ENCODE peak calls at places on chromosomes 1 and 21, in eight cellular contexts. V, P, U, O, E, D, T and N are unnamed samples.

GRCh38 chr1:172907834-172908326 is 142.9 kb downstream of the TNFSF18 start:
- DNase-seq in V (no peak), P (no peak), U (no peak), O (no peak), E (no peak), D (no peak), T (no peak), N (no peak)

GRCh38 chr21:34925597-34925996 is 123.5 kb downstream of the RUNX1 start:
- DNase-seq in V (no peak), P (no peak), U (no peak), O (no peak), E (no peak), D (no peak), T (no peak), N (no peak)

GRCh38 chr1:22332795-22333499 is 118.7 kb upstream of the ZBTB40 start:
- DNase-seq in V (no peak), P (no peak), U (no peak), O (no peak), E (no peak), D (no peak), T (peak), N (no peak)

GRCh38 chr1:6627841-6628545 is 3.3 kb downstream of the THAP3 start:
- DNase-seq in V (no peak), P (no peak), U (no peak), O (no peak), E (no peak), D (no peak), T (no peak), N (no peak)

GRCh38 chr1:206800411-206800810 is 28.1 kb upstream of the IL10 start:
- DNase-seq in V (no peak), P (no peak), U (no peak), O (no peak), E (no peak), D (no peak), T (no peak), N (no peak)

GRCh38 chr1:236467327-236467641 is 56.5 kb upstream of the LGALS8 start:
- DNase-seq in V (no peak), P (no peak), U (no peak), O (no peak), E (no peak), D (no peak), T (no peak), N (no peak)

GRCh38 chr1:22747021-22747734 is 36.5 kb downstream of the EPHB2 start:
- DNase-seq in V (peak), P (no peak), U (no peak), O (peak), E (no peak), D (no peak), T (peak), N (no peak)

GRCh38 chr1:207848234-207848633 is 62.7 kb downstream of the CD34 start:
- DNase-seq in V (peak), P (no peak), U (no peak), O (peak), E (no peak), D (no peak), T (peak), N (peak)

GRCh38 chr1:25487628-25488027 is 55.8 kb upstream of the LDLRAP1 start:
- DNase-seq in V (no peak), P (no peak), U (peak), O (no peak), E (no peak), D (peak), T (peak), N (no peak)

GRCh38 chr1:197572169-197572568 is 203.1 kb downstream of the DENND1B start:
- DNase-seq in V (no peak), P (no peak), U (no peak), O (no peak), E (no peak), D (no peak), T (no peak), N (no peak)

GRCh38 chr1:116906812-116907211 is 2.9 kb upstream of the PTGFRN start:
- DNase-seq in V (no peak), P (no peak), U (no peak), O (no peak), E (no peak), D (no peak), T (peak), N (no peak)

GRCh38 chr1:5830771-5831599 is 161.2 kb downstream of the NPHP4 start:
- DNase-seq in V (no peak), P (no peak), U (no peak), O (no peak), E (no peak), D (peak), T (no peak), N (no peak)

GRCh38 chr1:205706601-205707502 is 26.5 kb upstream of the SLC45A3 start:
- DNase-seq in V (peak), P (no peak), U (no peak), O (no peak), E (no peak), D (no peak), T (no peak), N (no peak)

GRCh38 chr1:248393050-248393449 is 9.8 kb upstream of the OR2T1 start:
- DNase-seq in V (no peak), P (no peak), U (no peak), O (no peak), E (no peak), D (no peak), T (no peak), N (no peak)

GRCh38 chr1:220275430-220275829 is 3.2 kb upstream of the RAB3GAP2 start:
- DNase-seq in V (no peak), P (no peak), U (no peak), O (no peak), E (no peak), D (no peak), T (no peak), N (no peak)

GRCh38 chr1:92447976-92448375 is 38.7 kb downstream of the GFI1 start:
- DNase-seq in V (no peak), P (no peak), U (no peak), O (no peak), E (no peak), D (no peak), T (no peak), N (no peak)

GRCh38 chr1:1677718-1678580 is 14.6 kb downstream of the SLC35E2B start:
- DNase-seq in V (no peak), P (no peak), U (peak), O (no peak), E (peak), D (peak), T (peak), N (no peak)

GRCh38 chr1:58709540-58709939 is 9.7 kb upstream of the MYSM1 start:
- DNase-seq in V (no peak), P (no peak), U (no peak), O (peak), E (no peak), D (no peak), T (no peak), N (no peak)

GRCh38 chr1:17370618-17371017 is 1.4 kb upstream of the PADI6 start:
- DNase-seq in V (no peak), P (no peak), U (no peak), O (no peak), E (no peak), D (peak), T (peak), N (no peak)

GRCh38 chr1:231581859-231582258 is 44.7 kb upstream of the DISC1 start:
- DNase-seq in V (no peak), P (no peak), U (no peak), O (no peak), E (no peak), D (no peak), T (no peak), N (no peak)

GRCh38 chr21:37071561-37072238 is 1.2 kb downstream of the PIGP start:
- DNase-seq in V (peak), P (no peak), U (peak), O (peak), E (peak), D (peak), T (peak), N (peak)

GRCh38 chr1:41221995-41222991 is 19.8 kb downstream of the SCMH1 start:
- DNase-seq in V (peak), P (no peak), U (no peak), O (peak), E (no peak), D (no peak), T (no peak), N (no peak)

GRCh38 chr1:186139115-186139514 is 235.9 kb downstream of the TPR start:
- DNase-seq in V (peak), P (no peak), U (no peak), O (no peak), E (no peak), D (no peak), T (no peak), N (no peak)

GRCh38 chr1:20634594-20635084 is 1.4 kb downstream of the PINK1 start:
- DNase-seq in V (peak), P (no peak), U (no peak), O (no peak), E (no peak), D (peak), T (peak), N (no peak)

GRCh38 chr1:220013497-220013896 is 32.8 kb downstream of the EPRS1 start:
- DNase-seq in V (peak), P (no peak), U (no peak), O (no peak), E (no peak), D (no peak), T (no peak), N (no peak)

GRCh38 chr1:183070234-183070922 is 47.2 kb downstream of the LAMC1 start:
- DNase-seq in V (no peak), P (no peak), U (no peak), O (no peak), E (no peak), D (no peak), T (no peak), N (no peak)

GRCh38 chr1:183073320-183073719 is 50.1 kb downstream of the LAMC1 start:
- DNase-seq in V (no peak), P (no peak), U (no peak), O (no peak), E (no peak), D (no peak), T (no peak), N (no peak)

GRCh38 chr1:183074215-183074614 is 51.0 kb downstream of the LAMC1 start:
- DNase-seq in V (no peak), P (no peak), U (no peak), O (no peak), E (no peak), D (no peak), T (no peak), N (no peak)

GRCh38 chr1:183069562-183070216 is 46.5 kb downstream of the LAMC1 start:
- DNase-seq in V (no peak), P (no peak), U (no peak), O (no peak), E (no peak), D (peak), T (peak), N (no peak)

DNA sequence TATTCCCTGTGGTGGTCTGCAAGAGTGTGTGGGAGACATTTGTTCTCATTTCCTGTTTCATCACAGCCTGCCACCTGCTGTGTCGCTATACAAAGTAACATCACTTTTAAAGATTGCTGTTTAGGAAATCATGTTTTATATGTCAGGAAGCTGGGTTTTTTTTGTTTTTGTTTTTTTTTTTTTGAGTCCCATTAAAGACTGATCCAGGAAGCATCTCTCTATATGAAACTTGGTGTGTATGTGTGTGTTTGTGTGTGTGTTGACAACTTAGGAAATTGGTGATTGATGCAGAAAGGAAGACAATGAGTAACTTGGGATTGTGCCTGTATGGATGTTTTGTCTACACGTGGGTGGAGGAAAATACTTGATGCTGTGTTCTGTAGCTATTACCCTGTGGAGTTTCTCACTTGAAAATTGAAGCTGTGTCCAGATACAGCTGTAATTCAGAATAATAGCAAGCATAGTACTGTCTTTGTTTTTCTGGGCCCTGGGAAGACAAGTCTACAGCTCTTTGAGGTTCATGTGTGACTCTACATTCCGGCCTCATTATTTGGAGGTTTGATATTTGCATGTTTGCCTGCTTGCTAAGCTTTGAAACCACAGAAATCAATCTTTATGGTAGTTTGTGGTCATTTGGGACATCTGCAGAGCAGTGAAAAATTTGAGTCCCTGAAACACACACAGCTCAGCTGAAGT is 47.9 kb downstream of the LAMC1 start:
- DNase-seq in V (peak), P (no peak), U (peak), O (peak), E (no peak), D (peak), T (peak), N (no peak)
- H3K27ac ChIP-seq in V (no peak), P (no peak), U (peak), O (peak), E (no peak), D (no peak), T (peak), N (no peak)

GRCh38 chr1:46749921-46750404 is 31.0 kb upstream of the EFCAB14 start:
- DNase-seq in V (peak), P (no peak), U (no peak), O (no peak), E (peak), D (no peak), T (peak), N (no peak)

GRCh38 chr1:46742069-46742468 is 23.2 kb upstream of the EFCAB14 start:
- DNase-seq in V (no peak), P (no peak), U (no peak), O (no peak), E (no peak), D (no peak), T (no peak), N (no peak)

GRCh38 chr1:46749403-46749802 is 30.5 kb upstream of the EFCAB14 start:
- DNase-seq in V (no peak), P (no peak), U (no peak), O (no peak), E (no peak), D (no peak), T (peak), N (no peak)

DNA sequence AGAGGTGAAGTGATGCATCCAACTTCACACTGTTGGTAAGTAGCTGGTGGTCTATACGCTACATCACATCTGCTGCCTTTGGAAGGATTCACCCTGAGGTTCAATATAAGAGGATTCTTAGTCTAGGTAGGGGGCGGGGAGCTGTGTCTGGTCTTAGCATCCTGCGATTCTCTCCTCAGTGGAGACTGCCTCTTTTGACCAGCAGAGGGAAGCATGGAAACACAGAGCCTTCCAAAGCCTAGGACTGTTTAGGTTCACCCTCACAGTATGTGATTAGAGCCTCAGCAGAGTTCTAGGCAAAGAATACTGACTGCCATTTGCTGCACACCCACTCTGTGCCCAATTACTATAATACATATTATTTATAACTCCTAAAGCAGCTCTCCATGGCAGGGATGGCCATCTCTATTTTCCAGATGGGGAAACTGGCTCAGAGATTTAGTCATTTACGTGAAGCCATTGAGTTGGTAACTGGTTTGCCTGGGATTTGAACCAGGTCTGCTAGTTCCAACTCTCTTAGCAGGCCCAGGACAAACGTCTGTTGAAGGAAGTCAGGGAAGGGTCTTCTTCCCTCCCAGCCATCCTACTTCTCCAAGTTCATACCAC is 28.9 kb upstream of the EFCAB14 start:
- DNase-seq in V (peak), P (no peak), U (peak), O (peak), E (no peak), D (peak), T (peak), N (no peak)
- TF ChIP-seq CTCF in V (peak), P (no peak), U (peak), O (peak), E (peak), D (peak), T (peak), N (no peak)

GRCh38 chr1:201718346-201719202 is 110.4 kb upstream of the IPO9 start:
- DNase-seq in V (no peak), P (no peak), U (no peak), O (no peak), E (peak), D (no peak), T (no peak), N (no peak)

GRCh38 chr1:201719812-201720521 is 109.0 kb upstream of the IPO9 start:
- DNase-seq in V (peak), P (no peak), U (no peak), O (peak), E (peak), D (no peak), T (no peak), N (no peak)

GRCh38 chr1:201720522-201720844 is 108.5 kb upstream of the IPO9 start:
- DNase-seq in V (no peak), P (no peak), U (no peak), O (no peak), E (no peak), D (no peak), T (no peak), N (no peak)

GRCh38 chr1:201724039-201724759 is 104.8 kb upstream of the IPO9 start:
- DNase-seq in V (no peak), P (no peak), U (no peak), O (no peak), E (peak), D (no peak), T (no peak), N (no peak)

GRCh38 chr1:201721131-201722049 is 107.6 kb upstream of the IPO9 start:
- DNase-seq in V (peak), P (no peak), U (no peak), O (no peak), E (peak), D (no peak), T (no peak), N (no peak)
- H3K27ac ChIP-seq in V (peak), P (no peak), U (no peak), O (no peak), E (peak), D (no peak), T (no peak), N (peak)

GRCh38 chr1:118144777-118145176 is 40.3 kb downstream of the SPAG17 start:
- DNase-seq in V (peak), P (no peak), U (no peak), O (peak), E (no peak), D (no peak), T (no peak), N (no peak)
- TF ChIP-seq CTCF in V (no peak), P (no peak), U (no peak), O (no peak), E (no peak), D (no peak), T (no peak), N (no peak)

GRCh38 chr1:202229376-202229775 is 35.8 kb downstream of the LGR6 start:
- DNase-seq in V (no peak), P (no peak), U (no peak), O (no peak), E (no peak), D (no peak), T (no peak), N (no peak)
- H3K27ac ChIP-seq in V (no peak), P (no peak), U (no peak), O (no peak), E (no peak), D (no peak), T (no peak), N (peak)

GRCh38 chr1:119675349-119676343 is 27.6 kb upstream of the ZNF697 start:
- DNase-seq in V (peak), P (peak), U (peak), O (peak), E (peak), D (peak), T (peak), N (no peak)

GRCh38 chr1:119674110-119674509 is 26.0 kb upstream of the ZNF697 start:
- DNase-seq in V (peak), P (no peak), U (no peak), O (peak), E (no peak), D (peak), T (peak), N (no peak)

GRCh38 chr1:119673171-119673940 is 25.3 kb upstream of the ZNF697 start:
- DNase-seq in V (peak), P (no peak), U (no peak), O (peak), E (no peak), D (no peak), T (peak), N (no peak)

GRCh38 chr1:119676571-119677206 is 28.6 kb upstream of the ZNF697 start:
- DNase-seq in V (peak), P (no peak), U (no peak), O (no peak), E (peak), D (peak), T (no peak), N (no peak)

GRCh38 chr1:119674835-119675289 is 26.8 kb upstream of the ZNF697 start:
- DNase-seq in V (peak), P (no peak), U (no peak), O (peak), E (no peak), D (peak), T (peak), N (no peak)
- TF ChIP-seq CTCF in V (peak), P (no peak), U (no peak), O (peak), E (no peak), D (peak), T (peak), N (no peak)

GRCh38 chr1:67753776-67754525 is 69.0 kb downstream of the GADD45A start:
- DNase-seq in V (no peak), P (no peak), U (no peak), O (no peak), E (no peak), D (no peak), T (peak), N (no peak)
- H3K27ac ChIP-seq in V (no peak), P (no peak), U (no peak), O (peak), E (peak), D (no peak), T (peak), N (no peak)

DNA sequence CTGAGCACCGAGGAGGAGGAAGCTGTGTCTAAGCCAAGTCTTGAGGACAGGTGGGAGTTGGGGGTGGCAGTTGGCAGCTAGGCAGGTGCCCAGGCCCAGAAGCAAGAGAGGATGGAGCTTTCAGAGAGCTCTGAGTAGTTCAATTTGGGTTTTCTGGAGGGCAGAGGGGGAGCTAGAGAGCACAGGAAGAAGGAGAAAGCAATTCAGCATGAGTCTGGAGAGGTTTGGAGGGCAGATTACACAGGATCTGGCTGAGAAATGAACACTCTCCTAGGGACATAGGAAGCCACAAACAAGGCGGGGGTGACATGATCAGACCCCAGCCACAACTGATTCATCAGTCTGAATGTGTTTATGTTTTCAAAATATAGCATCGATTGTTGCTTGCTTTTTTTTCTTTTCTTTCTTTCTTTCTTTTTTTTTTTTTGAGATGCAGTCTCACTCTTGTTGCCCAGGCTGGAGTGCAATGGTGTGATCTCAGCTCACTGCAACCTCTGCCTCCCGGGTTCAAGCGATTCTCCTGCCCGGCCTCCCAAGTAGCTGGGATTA is 23.8 kb downstream of the PTPRF start:
- DNase-seq in V (peak), P (no peak), U (peak), O (no peak), E (no peak), D (peak), T (peak), N (no peak)
- TF ChIP-seq CTCF in V (peak), P (peak), U (peak), O (peak), E (no peak), D (peak), T (peak), N (no peak)

DNA sequence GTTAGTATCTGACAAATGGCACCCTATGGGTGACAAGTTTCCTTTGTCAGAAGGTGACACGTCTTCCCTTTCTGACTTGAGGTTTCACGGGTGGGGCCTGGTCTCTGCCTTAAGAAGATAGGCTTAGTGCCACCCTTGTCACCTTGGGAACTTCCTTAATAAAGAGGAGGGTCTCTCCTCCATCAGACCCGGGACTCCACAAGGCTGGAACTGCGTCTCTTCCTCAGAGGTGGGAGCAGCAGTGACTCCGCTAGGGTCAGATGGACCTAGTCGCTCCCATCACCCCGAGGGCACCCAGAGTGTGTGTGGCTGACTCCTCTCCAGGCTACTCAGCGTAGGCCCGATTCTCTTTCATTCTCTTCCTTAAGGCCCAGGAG is 767 bp upstream of the WDTC1 start:
- DNase-seq in V (no peak), P (no peak), U (no peak), O (no peak), E (no peak), D (peak), T (no peak), N (no peak)
- H3K27ac ChIP-seq in V (no peak), P (peak), U (no peak), O (no peak), E (peak), D (no peak), T (no peak), N (peak)